ENCODE peak calls at places on chromosome 9, in ten cellular contexts. L, K, Z, O, R, M, A, T, D and B are unnamed samples.

GRCh38 chr9:136105398-136106135 is 10.5 kb upstream of the NACC2 start:
- DNase-seq in L (no peak), T (no peak), D (peak; percentile 82), M (no peak), A (no peak), K (no peak), Z (no peak), R (no peak), O (no peak), B (no peak)

GRCh38 chr9:93121316-93122241 is 12.5 kb downstream of the NINJ1 start:
- DNase-seq in K (peak; percentile 70), D (no peak), O (no peak), L (peak; percentile 26), Z (peak; percentile 46), M (no peak), R (peak; percentile 58), T (peak; percentile 59), A (no peak), B (no peak)

GRCh38 chr9:128393171-128393761 is 22.1 kb downstream of the URM1 start:
- DNase-seq in T (no peak), K (no peak), R (no peak), Z (no peak), D (no peak), A (no peak), O (no peak), M (no peak), L (no peak), B (no peak)

GRCh38 chr9:33818832-33819500 is 2.0 kb downstream of the UBE2R2 start:
- DNase-seq in A (no peak), Z (no peak), T (no peak), K (no peak), L (no peak), M (no peak), O (no peak), D (no peak), R (no peak), B (no peak)

GRCh38 chr9:137066096-137066861 is 4.1 kb downstream of the SAPCD2 start:
- DNase-seq in M (no peak), T (no peak), K (no peak), O (no peak), L (no peak), D (no peak), R (no peak), A (no peak), Z (no peak), B (no peak)

GRCh38 chr9:69130456-69131441 is 43.3 kb upstream of the TJP2 start:
- DNase-seq in T (no peak), Z (no peak), A (no peak), L (no peak), R (no peak), D (no peak), M (no peak), O (no peak), K (peak; percentile 75), B (peak; percentile 65)

GRCh38 chr9:114911167-114911821 is 19.1 kb downstream of the TNFSF8 start:
- DNase-seq in T (no peak), R (no peak), L (no peak), O (peak; percentile 83), Z (no peak), K (no peak), M (no peak), D (no peak), A (no peak), B (no peak)

GRCh38 chr9:116686693-116687073 is 422 bp upstream of the TRIM32 start:
- DNase-seq in T (no peak), M (no peak), Z (no peak), D (no peak), K (no peak), O (no peak), R (no peak), L (no peak), A (no peak), B (no peak)

GRCh38 chr9:26955921-26956886 is at the start of gene IFT74:
- DNase-seq in A (peak; percentile 94), R (peak; percentile 99), O (peak; percentile 99), K (peak; percentile 99), D (peak; percentile 97), L (peak; percentile 97), Z (peak; percentile 98), M (peak; percentile 99), T (peak; percentile 98), B (peak; percentile 96)

GRCh38 chr9:113712053-113712452 is 164.1 kb upstream of the ZNF618 start:
- DNase-seq in T (no peak), K (no peak), Z (no peak), R (no peak), D (no peak), A (peak; percentile 23), O (no peak), L (no peak), M (no peak), B (peak; percentile 14)

GRCh38 chr9:37464426-37465248 is 613 bp downstream of the ZBTB5 start:
- DNase-seq in D (peak; percentile 77), M (peak; percentile 82), O (peak; percentile 70), K (peak; percentile 88), L (peak; percentile 78), R (peak; percentile 83), T (peak; percentile 92), Z (peak; percentile 88), A (no peak), B (no peak)

GRCh38 chr9:113317777-113318176 is 14.6 kb upstream of the RNF183 start:
- DNase-seq in M (no peak), O (no peak), Z (no peak), A (no peak), D (no peak), T (no peak), R (no peak), L (no peak), K (no peak), B (no peak)

GRCh38 chr9:4020038-4020746 is 279.7 kb downstream of the GLIS3 start:
- DNase-seq in M (no peak), R (no peak), T (no peak), O (no peak), K (no peak), Z (no peak), L (no peak), A (no peak), D (no peak), B (no peak)

GRCh38 chr9:95110956-95111525 is 206.5 kb downstream of the FANCC start:
- DNase-seq in L (no peak), K (peak; percentile 53), A (no peak), M (no peak), T (peak; percentile 52), D (no peak), R (no peak), Z (no peak), O (no peak), B (no peak)

GRCh38 chr9:100294341-100294740 is 58.4 kb downstream of the TEX10 start:
- DNase-seq in D (no peak), M (no peak), A (no peak), L (no peak), Z (no peak), O (no peak), R (no peak), T (no peak), K (no peak), B (no peak)

GRCh38 chr9:19471737-19472648 is 63.2 kb downstream of the ACER2 start:
- DNase-seq in R (peak; percentile 56), K (peak; percentile 83), M (peak; percentile 82), O (peak; percentile 79), L (peak; percentile 58), T (peak; percentile 71), D (peak; percentile 54), A (no peak), Z (no peak), B (no peak)
- H3K4me3 ChIP-seq in R (no peak overlapping the region), K (no peak overlapping the region), M (peak overlapping the region; percentile 20), O (peak overlapping the region; percentile 4), L (peak overlapping the region; percentile 42), T (no peak overlapping the region), D (no peak overlapping the region), A (no peak overlapping the region), Z (no peak overlapping the region), B (no peak overlapping the region)

DNA sequence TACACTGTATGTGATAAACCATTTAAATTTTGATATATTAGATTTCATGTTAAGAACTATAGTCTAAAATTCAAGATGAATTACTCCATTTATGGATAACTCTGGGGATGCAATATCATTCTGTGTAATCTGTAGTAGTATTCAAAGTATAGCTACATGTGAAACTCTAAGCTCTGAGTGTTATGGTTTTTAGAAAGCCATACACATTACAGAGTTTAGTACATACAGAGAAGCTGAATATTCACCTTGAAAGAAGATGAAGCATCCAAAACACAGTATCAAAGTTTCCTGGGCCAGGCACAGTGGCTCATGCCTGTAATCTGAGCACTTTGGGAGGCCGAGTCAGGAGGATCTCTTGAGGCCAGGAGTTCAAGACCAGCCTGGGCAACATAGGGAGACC is 25.0 kb downstream of the ABHD17B start:
- DNase-seq in A (no peak), T (no peak), R (no peak), L (no peak), O (no peak), M (no peak), K (no peak), D (no peak), Z (no peak), B (no peak)
- H3K4me3 ChIP-seq in A (no peak overlapping the region), T (no peak overlapping the region), R (no peak overlapping the region), L (no peak overlapping the region), O (no peak overlapping the region), M (no peak overlapping the region), K (no peak overlapping the region), D (no peak overlapping the region), Z (no peak overlapping the region), B (no peak overlapping the region)

GRCh38 chr9:132415181-132415580 is 5.2 kb downstream of the CFAP77 start:
- DNase-seq in O (no peak), R (no peak), T (no peak), K (no peak), Z (no peak), L (no peak), M (no peak), D (no peak), A (no peak), B (no peak)
- H3K4me3 ChIP-seq in O (peak overlapping the region; percentile 20), R (no peak overlapping the region), T (no peak overlapping the region), K (no peak overlapping the region), Z (no peak overlapping the region), L (no peak overlapping the region), M (no peak overlapping the region), D (no peak overlapping the region), A (no peak overlapping the region), B (no peak overlapping the region)

DNA sequence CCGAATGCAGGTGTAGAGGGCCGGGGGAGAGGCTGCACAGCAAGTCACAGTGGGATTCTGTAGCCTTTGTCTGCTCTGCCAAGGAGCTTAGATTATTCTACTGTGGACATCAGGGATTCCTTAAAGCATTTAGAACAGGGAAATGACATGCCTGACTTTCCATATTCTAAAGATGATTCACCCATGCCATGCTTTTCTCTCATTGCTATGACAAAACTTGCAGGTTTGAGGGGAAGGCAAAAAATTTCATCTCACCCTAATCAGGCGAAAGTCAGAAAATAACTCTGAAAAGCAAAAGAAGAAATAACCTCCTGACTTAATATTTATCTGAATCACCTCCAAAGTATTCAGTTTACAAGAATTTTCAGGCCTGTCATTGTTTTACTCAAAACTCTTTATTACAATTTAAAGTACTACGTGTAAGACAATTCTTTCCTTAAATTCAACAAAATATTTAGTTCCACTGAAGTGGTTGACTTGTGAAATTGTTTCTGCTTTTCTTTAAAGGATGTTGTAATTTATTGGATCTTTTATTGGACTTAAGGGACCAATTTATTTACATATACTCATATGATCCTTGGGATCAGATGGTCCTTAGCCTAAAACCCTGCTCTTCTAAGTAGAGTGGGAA is 30.0 kb upstream of the GAS1 start:
- DNase-seq in K (no peak), R (no peak), L (no peak), A (no peak), O (no peak), D (no peak), T (no peak), M (no peak), Z (no peak), B (no peak)
- H3K4me3 ChIP-seq in K (no peak overlapping the region), R (no peak overlapping the region), L (no peak overlapping the region), A (no peak overlapping the region), O (no peak overlapping the region), D (no peak overlapping the region), T (no peak overlapping the region), M (no peak overlapping the region), Z (no peak overlapping the region), B (no peak overlapping the region)